ENCODE peak calls at places on chromosome 2, in six cellular contexts. M, I, Y, W, Q and J are unnamed samples.

GRCh38 chr2:51258301-51258700 is 226.4 kb upstream of the NRXN1 start:
- DNase-seq in M (no peak), I (no peak), Y (no peak), W (no peak), Q (peak), J (no peak)

GRCh38 chr2:219405958-219406860 is 12.0 kb upstream of the DES start:
- DNase-seq in M (no peak), I (no peak), Y (no peak), W (no peak), Q (no peak), J (no peak)

GRCh38 chr2:60641866-60642788 is 88.7 kb upstream of the BCL11A start:
- DNase-seq in M (no peak), I (peak), Y (peak), W (peak), Q (peak), J (no peak)

GRCh38 chr2:164717000-164717597 is 95.8 kb upstream of the GRB14 start:
- DNase-seq in M (no peak), I (peak), Y (no peak), W (peak), Q (peak), J (no peak)

GRCh38 chr2:179268277-179268935 is 3.8 kb upstream of the SESTD1 start:
- DNase-seq in M (no peak), I (no peak), Y (no peak), W (peak), Q (peak), J (no peak)

GRCh38 chr2:43634604-43635306 is 2.3 kb upstream of the PLEKHH2 start:
- DNase-seq in M (no peak), I (no peak), Y (peak), W (peak), Q (no peak), J (no peak)

GRCh38 chr2:99140056-99140859 is 1.2 kb upstream of the C2orf15 start:
- DNase-seq in M (no peak), I (no peak), Y (no peak), W (peak), Q (no peak), J (no peak)

GRCh38 chr2:149365826-149366583 is 35.6 kb downstream of the LYPD6 start:
- DNase-seq in M (no peak), I (no peak), Y (no peak), W (no peak), Q (no peak), J (no peak)

GRCh38 chr2:240435955-240436625 is 627 bp downstream of the GPC1 start:
- DNase-seq in M (peak), I (no peak), Y (no peak), W (peak), Q (no peak), J (peak)

GRCh38 chr2:225788571-225788970 is 389.1 kb downstream of the NYAP2 start:
- DNase-seq in M (no peak), I (no peak), Y (no peak), W (no peak), Q (no peak), J (no peak)

GRCh38 chr2:167749016-167749415 is 498.4 kb downstream of the STK39 start:
- DNase-seq in M (no peak), I (no peak), Y (no peak), W (peak), Q (no peak), J (no peak)

GRCh38 chr2:190766581-190766980 is 114.0 kb upstream of the GLS start:
- DNase-seq in M (no peak), I (no peak), Y (no peak), W (no peak), Q (peak), J (no peak)

GRCh38 chr2:7233126-7233525 is 315.9 kb downstream of the RNF144A start:
- DNase-seq in M (no peak), I (no peak), Y (no peak), W (no peak), Q (no peak), J (no peak)

GRCh38 chr2:159129807-159130206 is 156.7 kb downstream of the WDSUB1 start:
- DNase-seq in M (no peak), I (no peak), Y (no peak), W (no peak), Q (no peak), J (no peak)
- TF ChIP-seq CTCF in M (no peak), I (no peak), Y (no peak), W (no peak), Q (no peak), J (no peak)

GRCh38 chr2:46297546-46298271 is 502 bp downstream of the EPAS1 start:
- DNase-seq in M (peak), I (peak), Y (no peak), W (peak), Q (peak), J (peak)

GRCh38 chr2:46299365-46300263 is 2.4 kb downstream of the EPAS1 start:
- DNase-seq in M (peak), I (no peak), Y (no peak), W (peak), Q (peak), J (no peak)

GRCh38 chr2:46298272-46298521 is 990 bp downstream of the EPAS1 start:
- DNase-seq in M (no peak), I (no peak), Y (no peak), W (no peak), Q (no peak), J (peak)

GRCh38 chr2:46300406-46300832 is 3.2 kb downstream of the EPAS1 start:
- DNase-seq in M (no peak), I (no peak), Y (no peak), W (peak), Q (no peak), J (no peak)

GRCh38 chr2:46298522-46299351 is 1.5 kb downstream of the EPAS1 start:
- DNase-seq in M (peak), I (peak), Y (no peak), W (peak), Q (peak), J (peak)
- TF ChIP-seq CTCF in M (peak), I (peak), Y (no peak), W (peak), Q (no peak), J (no peak)

GRCh38 chr2:73891276-73891901 is 1.4 kb upstream of the ACTG2 start:
- DNase-seq in M (no peak), I (no peak), Y (no peak), W (no peak), Q (no peak), J (no peak)
- TF ChIP-seq CTCF in M (no peak), I (no peak), Y (no peak), W (no peak), Q (no peak), J (no peak)

GRCh38 chr2:113720167-113720566 is 36.3 kb downstream of the SLC35F5 start:
- DNase-seq in M (no peak), I (peak), Y (no peak), W (peak), Q (no peak), J (no peak)
- TF ChIP-seq CTCF in M (peak), I (peak), Y (peak), W (peak), Q (peak), J (no peak)

GRCh38 chr2:158022888-158023287 is 78.8 kb upstream of the UPP2 start:
- DNase-seq in M (no peak), I (no peak), Y (no peak), W (no peak), Q (no peak), J (no peak)
- TF ChIP-seq CTCF in M (no peak), I (no peak), Y (no peak), W (no peak), Q (no peak), J (no peak)

DNA sequence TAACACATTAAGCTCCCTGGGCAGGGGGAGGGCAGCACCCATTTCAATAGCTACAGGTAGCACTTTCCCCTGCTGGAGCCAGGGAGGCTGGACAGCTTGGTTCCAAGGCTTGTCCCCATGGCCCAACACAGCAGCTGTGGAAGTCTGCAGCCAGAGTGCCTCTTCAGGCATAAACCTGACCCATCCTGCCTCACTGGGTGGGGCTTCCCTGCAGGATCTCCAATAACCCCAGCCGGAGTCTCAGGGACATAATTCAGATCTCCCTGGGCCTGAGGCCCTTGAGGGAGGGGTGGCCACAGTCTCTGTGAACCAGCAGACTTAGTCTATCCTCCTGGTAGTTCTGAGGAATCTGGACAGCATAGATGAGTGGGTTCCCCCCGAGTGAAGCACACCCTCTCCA is 1001.9 kb upstream of the CHAC2 start:
- DNase-seq in M (no peak), I (no peak), Y (no peak), W (no peak), Q (no peak), J (no peak)
- TF ChIP-seq CTCF in M (no peak), I (no peak), Y (no peak), W (no peak), Q (no peak), J (no peak)

DNA sequence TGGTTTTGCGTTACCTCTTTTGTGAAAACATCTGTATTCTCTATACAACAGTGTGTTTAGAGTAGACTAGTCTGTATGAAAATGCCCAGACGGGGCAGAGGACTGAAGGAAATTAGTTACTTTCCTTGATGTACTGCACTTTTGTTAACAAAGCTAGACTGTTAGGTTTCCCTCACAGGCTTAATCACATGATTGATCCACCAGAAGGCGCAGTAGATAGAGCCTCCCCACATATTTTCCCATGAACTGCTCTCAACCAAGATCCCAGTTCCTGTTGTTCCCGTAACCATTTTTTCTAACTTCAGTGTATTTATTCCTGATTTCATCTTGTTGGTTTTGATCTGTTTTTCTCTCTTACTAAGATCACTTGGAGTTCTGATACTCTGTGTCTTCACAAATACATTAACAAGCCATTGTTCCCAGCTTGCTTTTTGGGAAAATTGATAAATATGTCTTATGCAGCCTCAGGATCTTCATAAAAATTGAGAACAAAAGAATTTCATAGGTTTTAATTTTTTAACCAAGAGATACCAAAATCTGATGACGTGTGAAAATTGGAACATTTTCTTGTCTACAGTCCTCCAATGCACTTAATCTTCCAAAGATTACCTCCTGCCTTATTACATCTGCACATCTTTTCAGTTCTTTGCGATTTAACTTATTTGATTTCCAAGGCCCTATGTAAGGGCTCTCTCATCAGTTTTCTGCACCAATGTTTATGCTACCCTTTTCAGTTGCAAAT is 2.9 kb downstream of the MRPL35 start:
- DNase-seq in M (no peak), I (no peak), Y (no peak), W (peak), Q (no peak), J (no peak)
- TF ChIP-seq CTCF in M (no peak), I (no peak), Y (no peak), W (no peak), Q (no peak), J (no peak)

GRCh38 chr2:223633656-223634055 is 31.5 kb upstream of the SCG2 start:
- DNase-seq in M (no peak), I (no peak), Y (no peak), W (no peak), Q (no peak), J (no peak)

GRCh38 chr2:223635080-223635479 is 32.9 kb upstream of the SCG2 start:
- DNase-seq in M (no peak), I (no peak), Y (no peak), W (peak), Q (no peak), J (no peak)

DNA sequence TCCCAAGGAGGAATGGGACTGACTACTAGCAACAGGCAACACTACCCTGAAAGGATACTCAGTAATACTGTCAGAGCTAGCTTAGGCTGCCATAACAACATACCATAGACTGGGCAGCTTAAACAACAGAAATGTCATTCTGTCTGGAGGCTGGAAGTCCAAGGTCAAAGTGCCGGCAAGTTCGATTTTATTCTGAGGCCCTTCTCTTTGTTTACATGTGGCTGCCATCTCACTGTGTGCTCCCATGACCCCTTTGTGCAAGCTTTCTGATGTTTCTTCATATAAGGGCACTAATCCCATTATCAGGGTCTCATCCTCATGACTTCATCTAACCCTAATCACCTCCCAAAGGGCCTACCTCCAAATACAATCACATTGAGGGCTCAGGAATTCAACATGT is 30.7 kb upstream of the SCG2 start:
- DNase-seq in M (no peak), I (no peak), Y (no peak), W (no peak), Q (no peak), J (no peak)
- TF ChIP-seq CTCF in M (no peak), I (no peak), Y (no peak), W (no peak), Q (no peak), J (no peak)

GRCh38 chr2:95526360-95527341 is 42.1 kb upstream of the TRIM43B start:
- DNase-seq in M (peak), I (peak), Y (no peak), W (peak), Q (no peak), J (peak)
- TF ChIP-seq CTCF in M (peak), I (peak), Y (peak), W (peak), Q (no peak), J (no peak)